ENCODE peak calls at places on chromosomes 16 and 17, in six cellular contexts. O, R, T, C, V and Z are unnamed samples.

GRCh38 chr16:77637939-77638338 is 84.4 kb upstream of the NUDT7 start:
- DNase-seq in T (no peak), C (no peak), R (no peak), O (no peak), V (no peak), Z (no peak)

GRCh38 chr17:8163978-8164814 is 1.4 kb upstream of the VAMP2 start:
- DNase-seq in V (peak; percentile 78), R (peak; percentile 76), T (no peak), O (peak; percentile 59), C (no peak), Z (no peak)

GRCh38 chr16:58652741-58653140 is 23.1 kb upstream of the CNOT1 start:
- DNase-seq in R (peak; percentile 35), V (no peak), C (peak; percentile 57), O (peak; percentile 60), T (no peak), Z (no peak)

GRCh38 chr17:957856-958421 is 21.6 kb downstream of the NXN start:
- DNase-seq in V (no peak), C (no peak), T (no peak), R (peak; percentile 63), O (no peak), Z (no peak)

GRCh38 chr17:55301521-55302406 is 37.0 kb downstream of the HLF start:
- DNase-seq in V (no peak), O (no peak), T (no peak), C (peak; percentile 99), R (no peak), Z (no peak)

GRCh38 chr16:13348416-13348815 is 447.0 kb downstream of the SHISA9 start:
- DNase-seq in V (no peak), R (no peak), T (no peak), C (no peak), O (no peak), Z (no peak)

GRCh38 chr17:44977065-44977464 is 9.0 kb upstream of the C1QL1 start:
- DNase-seq in C (no peak), T (no peak), O (no peak), R (peak; percentile 40), V (no peak), Z (no peak)

GRCh38 chr16:11423315-11424117 is 78.3 kb downstream of the RMI2 start:
- DNase-seq in T (peak; percentile 39), V (no peak), O (no peak), C (no peak), R (no peak), Z (no peak)

GRCh38 chr17:44820631-44821196 is 9.4 kb downstream of the GJC1 start:
- DNase-seq in V (no peak), C (peak; percentile 36), O (peak; percentile 91), R (peak; percentile 67), T (no peak), Z (peak; percentile 55)

GRCh38 chr17:81101614-81102306 is 63.5 kb upstream of the PVALEF start:
- DNase-seq in R (peak; percentile 88), T (peak; percentile 13), O (peak; percentile 71), C (peak; percentile 91), V (peak; percentile 93), Z (peak; percentile 98)

GRCh38 chr17:39915559-39915958 is 2.9 kb downstream of the GSDMB start:
- DNase-seq in V (no peak), T (no peak), R (no peak), O (no peak), C (no peak), Z (no peak)

GRCh38 chr17:81513669-81514484 is 1.3 kb upstream of the ACTG1 start:
- DNase-seq in V (peak; percentile 29), C (peak; percentile 72), O (peak; percentile 68), R (peak; percentile 86), T (no peak), Z (no peak)

GRCh38 chr16:86074651-86075487 is 175.9 kb downstream of the IRF8 start:
- DNase-seq in V (no peak), C (no peak), R (no peak), O (peak; percentile 61), T (no peak), Z (no peak)

GRCh38 chr17:77666480-77666879 is 292.0 kb upstream of the TNRC6C start:
- DNase-seq in R (no peak), O (no peak), C (no peak), T (no peak), V (no peak), Z (no peak)

GRCh38 chr16:4767872-4768548 is 1.0 kb upstream of the ZNF500 start:
- DNase-seq in C (no peak), R (peak; percentile 50), T (peak; percentile 20), V (no peak), O (peak; percentile 13), Z (no peak)

GRCh38 chr17:82216301-82217119 is 3.9 kb upstream of the CCDC57 start:
- DNase-seq in T (peak; percentile 59), O (peak; percentile 81), V (no peak), C (peak; percentile 75), R (peak; percentile 78), Z (no peak)

GRCh38 chr16:54930034-54930938 is at the start of gene IRX5:
- DNase-seq in V (peak; percentile 81), O (peak; percentile 81), T (no peak), R (peak; percentile 96), C (no peak), Z (peak; percentile 80)

DNA sequence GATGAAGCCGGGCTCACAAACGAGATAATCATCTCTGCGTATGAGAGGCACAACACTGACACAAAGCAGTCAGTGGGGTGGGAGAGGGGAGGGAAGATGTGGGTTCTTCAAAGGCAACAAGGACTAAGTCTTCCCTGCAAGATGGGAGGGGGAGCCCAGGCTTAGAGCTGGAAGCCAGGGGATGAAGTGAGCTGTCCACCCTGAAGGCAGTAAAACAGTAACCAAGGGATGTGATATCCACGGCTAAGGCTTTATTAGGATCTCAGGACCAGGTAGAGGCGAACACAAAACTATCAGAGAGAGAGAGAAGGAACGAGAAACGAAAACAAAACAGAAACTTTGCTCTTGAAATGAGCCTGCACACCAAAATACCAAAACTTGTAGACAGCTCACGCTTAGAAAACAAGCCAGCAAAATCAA is 115.9 kb downstream of the DYNLRB2 start:
- DNase-seq in O (no peak), T (peak; percentile 39), V (no peak), C (no peak), R (no peak), Z (no peak)
- TF ChIP-seq BHLHE40 in O (no peak), T (no peak), V (no peak), C (no peak), R (no peak), Z (no peak)

DNA sequence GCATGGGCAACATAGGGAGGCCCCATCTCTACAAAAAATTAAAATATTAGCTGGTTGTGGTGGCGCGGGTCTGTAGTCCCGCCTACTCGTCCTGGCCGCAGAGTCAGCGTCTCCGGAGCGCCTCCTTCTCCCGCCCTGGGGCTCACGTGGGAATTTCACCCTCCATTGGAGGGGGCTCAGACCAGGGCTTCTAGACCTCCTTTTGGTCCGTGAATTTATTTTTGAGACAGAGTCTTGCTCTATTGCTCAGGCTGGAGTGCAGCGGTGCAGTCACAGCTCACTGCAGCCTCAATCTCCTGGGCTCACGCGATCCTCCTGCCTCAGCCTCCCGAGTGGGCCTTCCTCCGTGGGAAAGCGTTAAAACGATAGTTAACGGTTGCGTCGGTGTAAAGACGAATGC is 394 bp upstream of the NME4 start:
- DNase-seq in O (peak; percentile 41), T (no peak), C (peak; percentile 65), R (peak; percentile 74), V (peak; percentile 72), Z (peak; percentile 60)
- TF ChIP-seq BHLHE40 in O (peak; percentile 12), T (peak; percentile 46), C (peak; percentile 12), R (no peak), V (peak; percentile 75), Z (no peak)

GRCh38 chr16:87369796-87370719 is 13.5 kb downstream of the FBXO31 start:
- DNase-seq in C (no peak), O (no peak), V (no peak), T (no peak), R (no peak), Z (no peak)
- TF ChIP-seq BHLHE40 in C (no peak), O (no peak), V (no peak), T (no peak), R (no peak), Z (no peak)

GRCh38 chr16:89581045-89581695 is 5.6 kb downstream of the CPNE7 start:
- DNase-seq in V (no peak), T (no peak), C (peak; percentile 50), O (peak; percentile 99), R (peak; percentile 74), Z (no peak)
- TF ChIP-seq BHLHE40 in V (no peak), T (no peak), C (no peak), O (peak; percentile 83), R (no peak), Z (no peak)

GRCh38 chr16:81195907-81196534 is 42.5 kb upstream of the BCO1 start:
- DNase-seq in T (no peak), V (no peak), O (no peak), C (no peak), R (no peak), Z (no peak)
- TF ChIP-seq BHLHE40 in T (no peak), V (no peak), O (no peak), C (no peak), R (no peak), Z (no peak)

DNA sequence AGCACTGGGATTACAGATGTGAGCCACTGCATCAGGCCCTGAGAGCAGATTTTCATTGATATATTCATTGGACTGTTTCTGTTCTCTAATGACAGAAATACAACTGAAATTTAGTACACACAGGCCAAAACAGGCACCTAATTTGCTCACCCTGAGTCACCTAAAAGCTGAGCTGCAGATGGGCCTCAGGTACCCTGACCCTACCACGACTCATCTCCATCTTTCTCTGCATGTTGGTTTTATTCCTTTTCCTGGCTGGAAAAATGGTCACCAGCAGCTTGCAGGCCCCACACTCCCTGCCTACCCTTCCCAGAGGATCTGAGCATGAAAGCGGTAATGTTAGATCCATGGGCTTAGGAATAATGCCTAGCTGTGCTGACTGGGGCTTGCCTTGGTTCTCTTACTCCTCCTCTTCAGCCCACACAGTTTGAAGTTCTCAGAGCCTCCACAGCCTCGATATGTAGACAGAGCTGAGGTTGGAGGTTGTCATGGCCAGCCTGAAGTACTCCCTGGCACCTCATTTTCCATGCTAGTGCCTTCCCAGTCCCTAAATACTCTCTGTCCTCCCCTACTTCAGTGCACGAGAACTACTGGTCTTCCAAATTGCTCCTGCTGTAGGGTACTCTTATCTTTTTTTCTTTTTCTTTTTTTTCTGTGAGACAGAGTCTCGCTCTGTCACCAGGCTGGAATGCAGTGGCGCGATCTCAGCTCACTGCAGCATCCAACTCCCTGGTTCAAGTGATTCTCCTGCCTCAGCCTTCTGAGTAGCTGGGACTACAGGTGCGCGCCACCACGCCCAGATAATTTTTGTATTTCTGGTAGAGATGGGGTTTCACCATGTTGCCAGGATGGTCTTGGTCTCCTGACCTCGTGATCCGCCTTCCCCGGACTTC is 51.1 kb downstream of the CENPV start:
- DNase-seq in O (peak; percentile 60), R (no peak), V (no peak), C (no peak), T (no peak), Z (no peak)
- TF ChIP-seq BHLHE40 in O (no peak), R (no peak), V (no peak), C (no peak), T (no peak), Z (no peak)

GRCh38 chr17:80001376-80001775 is 34.3 kb downstream of the TBC1D16 start:
- DNase-seq in C (no peak), T (no peak), R (no peak), O (no peak), V (no peak), Z (no peak)
- TF ChIP-seq BHLHE40 in C (no peak), T (no peak), R (no peak), O (no peak), V (no peak), Z (no peak)

GRCh38 chr17:14813649-14814048 is 451.5 kb downstream of the PMP22 start:
- DNase-seq in C (peak; percentile 36), V (peak; percentile 19), T (no peak), R (peak; percentile 52), O (no peak), Z (peak; percentile 58)
- TF ChIP-seq BHLHE40 in C (no peak), V (no peak), T (no peak), R (no peak), O (no peak), Z (no peak)